ENCODE peak calls at places on chromosomes 4 and X, in five cellular contexts. F is HCT116, Q is WTC11, U is GM12878, G is H1. B is an unnamed sample.

GRCh38 chr4:2047031-2047660 is 12.0 kb upstream of the NAT8L start:
- DNase-seq in F (no peak), Q (no peak), U (no peak), G (peak), B (no peak)

GRCh38 chrX:13093489-13094140 is 49.2 kb upstream of the FAM9C start:
- DNase-seq in F (no peak), Q (no peak), U (no peak), G (no peak), B (no peak)

GRCh38 chrX:6667048-6667768 is 132.3 kb upstream of the VCX3A start:
- DNase-seq in F (no peak), Q (no peak), U (no peak), G (no peak), B (no peak)

GRCh38 chr4:52076731-52077130 is 25.6 kb downstream of the SPATA18 start:
- DNase-seq in F (no peak), Q (peak), U (no peak), G (peak), B (no peak)

GRCh38 chr4:19402666-19403065 is 849.0 kb upstream of the SLIT2 start:
- DNase-seq in F (no peak), Q (no peak), U (no peak), G (no peak), B (no peak)

GRCh38 chr4:123232439-123232838 is 164.2 kb upstream of the SPRY1 start:
- DNase-seq in F (no peak), Q (no peak), U (no peak), G (no peak), B (no peak)

GRCh38 chr4:138521809-138522208 is 279.7 kb upstream of the SLC7A11 start:
- DNase-seq in F (no peak), Q (no peak), U (no peak), G (no peak), B (no peak)

GRCh38 chr4:4289055-4289454 is 899 bp downstream of the LYAR start:
- DNase-seq in F (no peak), Q (no peak), U (no peak), G (no peak), B (no peak)

GRCh38 chr4:92305148-92305877 is 1.5 kb downstream of the GRID2 start:
- DNase-seq in F (peak), Q (peak), U (no peak), G (peak), B (no peak)

GRCh38 chr4:113825272-113825671 is 63.7 kb upstream of the CAMK2D start:
- DNase-seq in F (no peak), Q (no peak), U (peak), G (no peak), B (no peak)

GRCh38 chr4:159296061-159296460 is 193.2 kb downstream of the RAPGEF2 start:
- DNase-seq in F (no peak), Q (no peak), U (no peak), G (no peak), B (no peak)

GRCh38 chr4:58166496-58166895 is 1056.3 kb upstream of the IGFBP7 start:
- DNase-seq in F (no peak), Q (no peak), U (no peak), G (no peak), B (no peak)

GRCh38 chrX:50920132-50920531 is 9.6 kb downstream of the BMP15 start:
- DNase-seq in F (no peak), Q (no peak), U (no peak), G (no peak), B (no peak)

GRCh38 chrX:65476564-65476963 is 58.0 kb downstream of the LAS1L start:
- DNase-seq in F (no peak), Q (no peak), U (no peak), G (no peak), B (no peak)

GRCh38 chrX:65480960-65481359 is 53.6 kb downstream of the LAS1L start:
- DNase-seq in F (no peak), Q (no peak), U (no peak), G (no peak), B (no peak)
- TF ChIP-seq SP1 in F (no peak), Q (no peak), U (no peak), G (no peak), B (no peak)

GRCh38 chrX:11757729-11758399 is at the start of gene MSL3:
- DNase-seq in F (no peak), Q (peak), U (no peak), G (peak), B (peak)

GRCh38 chrX:11757397-11757728 is 674 bp upstream of the MSL3 start:
- DNase-seq in F (no peak), Q (no peak), U (no peak), G (no peak), B (no peak)

GRCh38 chrX:11759461-11760311 is 1.6 kb downstream of the MSL3 start:
- DNase-seq in F (peak), Q (peak), U (peak), G (no peak), B (peak)

GRCh38 chrX:11759172-11759460 is 1.1 kb downstream of the MSL3 start:
- DNase-seq in F (no peak), Q (no peak), U (no peak), G (peak), B (no peak)

GRCh38 chrX:11758400-11759171 is 549 bp downstream of the MSL3 start:
- DNase-seq in F (peak), Q (peak), U (no peak), G (peak), B (peak)
- TF ChIP-seq CTCF in F (peak), Q (peak), U (peak), G (peak), B (peak)

DNA sequence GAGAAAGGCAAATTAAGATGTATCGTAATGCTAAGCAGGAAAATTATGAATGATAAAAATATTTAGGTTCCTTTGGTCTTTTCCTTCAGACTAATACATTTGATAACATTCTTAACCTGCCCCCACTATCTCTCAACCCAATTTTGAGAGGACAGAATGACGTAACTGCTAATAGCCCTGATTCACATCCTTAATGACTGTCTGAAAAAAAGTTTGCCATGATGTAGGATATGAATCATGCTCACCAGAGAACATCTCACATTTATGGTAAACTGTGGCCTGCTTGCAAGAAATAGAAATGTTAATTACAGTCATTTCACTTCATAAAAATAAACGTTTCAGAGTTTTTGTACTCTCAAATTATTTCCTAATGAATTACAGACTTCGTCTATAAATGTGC is 128.0 kb upstream of the VEGFC start:
- DNase-seq in F (no peak), Q (no peak), U (no peak), G (no peak), B (no peak)
- TF ChIP-seq SP1 in F (no peak), Q (no peak), U (no peak), G (no peak), B (no peak)

GRCh38 chr4:139555705-139556070 is 331 bp downstream of the SETD7 start:
- DNase-seq in F (no peak), Q (no peak), U (no peak), G (no peak), B (no peak)

GRCh38 chr4:139557506-139558110 is 1.6 kb upstream of the SETD7 start:
- DNase-seq in F (no peak), Q (no peak), U (no peak), G (no peak), B (no peak)

GRCh38 chr4:139556071-139556734 is at the start of gene SETD7:
- DNase-seq in F (peak), Q (peak), U (no peak), G (peak), B (peak)

GRCh38 chr4:139558235-139559094 is 2.4 kb upstream of the SETD7 start:
- DNase-seq in F (no peak), Q (no peak), U (no peak), G (no peak), B (no peak)

GRCh38 chr4:139556735-139557505 is 901 bp upstream of the SETD7 start:
- DNase-seq in F (no peak), Q (peak), U (no peak), G (peak), B (no peak)
- TF ChIP-seq CTCF in F (peak), Q (no peak), U (no peak), G (no peak), B (no peak)

DNA sequence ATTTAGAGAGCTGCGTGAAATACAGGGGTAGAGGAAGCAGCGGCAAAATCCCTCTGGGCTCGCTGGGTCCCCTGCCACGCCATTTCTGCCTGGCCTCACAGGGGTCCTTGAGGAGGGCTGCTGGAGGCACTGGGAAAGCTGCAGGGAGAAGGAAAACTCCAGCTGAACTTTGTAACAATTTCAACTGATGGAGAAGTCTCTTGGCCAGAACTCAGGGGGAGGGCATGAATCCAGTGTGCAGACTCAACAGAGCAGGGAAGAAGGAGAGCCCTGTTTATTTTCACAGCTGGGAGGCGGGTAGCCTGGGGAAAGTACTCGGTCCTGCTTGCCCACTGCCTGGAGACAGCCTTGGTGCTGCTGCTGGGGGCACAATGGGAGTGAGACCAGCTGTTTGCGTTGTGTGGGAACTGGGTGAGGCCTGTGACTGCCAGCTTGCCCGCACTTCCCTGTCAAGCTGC is 93.2 kb upstream of the MAPK10 start:
- DNase-seq in F (no peak), Q (no peak), U (no peak), G (no peak), B (no peak)
- TF ChIP-seq SP1 in F (no peak), Q (no peak), U (no peak), G (no peak), B (no peak)

GRCh38 chrX:101409043-101409442 is 1.0 kb downstream of the HNRNPH2 start:
- DNase-seq in F (no peak), Q (no peak), U (no peak), G (no peak), B (no peak)

GRCh38 chrX:101407167-101407747 is 468 bp downstream of the GLA start:
- DNase-seq in F (no peak), Q (no peak), U (no peak), G (peak), B (no peak)

GRCh38 chrX:101410461-101410860 is 2.4 kb downstream of the HNRNPH2 start:
- DNase-seq in F (no peak), Q (no peak), U (no peak), G (no peak), B (no peak)

GRCh38 chrX:101408530-101408836 is 461 bp downstream of the HNRNPH2 start:
- DNase-seq in F (no peak), Q (no peak), U (no peak), G (no peak), B (no peak)

DNA sequence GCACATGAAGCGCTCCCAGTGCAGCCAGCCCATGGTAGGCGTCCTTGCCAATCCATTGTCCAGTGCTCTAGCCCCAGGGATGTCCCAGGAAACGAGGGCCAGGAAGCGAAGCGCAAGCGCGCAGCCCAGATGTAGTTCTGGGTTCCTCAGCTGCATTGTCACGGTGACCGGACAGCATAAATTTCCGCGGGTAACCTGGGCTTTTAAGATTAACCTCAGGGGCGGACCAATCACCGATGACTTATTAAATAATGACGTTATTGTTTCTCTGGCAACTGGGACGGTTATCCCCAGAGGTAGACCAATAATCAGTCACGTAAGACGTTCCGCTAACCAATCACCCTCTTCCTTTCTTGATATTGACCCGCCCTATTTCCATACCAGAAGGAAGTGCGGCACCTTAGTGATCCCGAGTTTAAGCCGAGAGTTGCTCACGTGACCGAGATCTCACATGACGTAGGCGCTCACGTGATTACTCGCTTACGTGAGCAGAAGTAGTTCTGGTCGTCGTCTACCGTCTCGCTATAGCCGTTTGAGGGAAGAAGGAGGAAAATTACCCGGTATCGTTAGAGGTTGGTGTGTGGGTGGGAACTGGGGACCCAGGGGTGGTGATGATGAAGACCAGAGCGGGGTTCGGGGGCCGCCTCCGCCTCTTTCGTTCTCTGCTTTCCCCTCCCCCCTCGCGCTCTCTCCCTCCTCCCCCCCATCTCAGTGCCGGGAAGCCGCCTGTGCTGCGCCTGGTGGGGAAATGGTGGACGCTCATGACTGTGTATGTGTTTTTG is at the start of the genes GLA and HNRNPH2:
- DNase-seq in F (peak), Q (peak), U (peak), G (peak), B (peak)
- TF ChIP-seq CTCF in F (peak), Q (no peak), U (no peak), G (no peak), B (no peak)

DNA sequence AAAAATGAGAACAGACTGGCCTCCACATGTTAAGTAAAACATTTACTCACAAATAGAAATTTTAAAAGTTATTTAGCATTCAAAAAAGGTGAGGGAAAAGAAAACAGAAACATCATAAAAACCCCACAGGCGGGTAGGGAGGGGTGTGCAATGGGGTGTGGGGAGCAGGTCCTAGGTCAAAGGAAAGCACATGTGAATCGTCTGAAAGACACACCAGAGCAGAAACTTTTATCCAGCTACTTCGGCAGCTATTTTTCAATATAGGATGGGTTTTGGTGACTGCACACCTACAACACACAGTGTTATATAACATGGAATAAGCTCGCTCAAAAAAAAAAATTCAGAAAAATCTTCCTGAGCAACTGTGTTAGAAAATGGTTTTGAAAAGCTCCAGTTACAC is 1.6 kb downstream of the OTUD4 start:
- DNase-seq in F (no peak), Q (no peak), U (no peak), G (no peak), B (no peak)
- TF ChIP-seq SP1 in F (no peak), Q (no peak), U (no peak), G (no peak), B (no peak)

B was measured in K562.